ENCODE peak calls at places on chromosomes 4 and X, in six cellular contexts. K is endothelial cell of umbilical vein, Q is HepG2, O is GM12878, D is K562, Z is A549. T is an unnamed sample.
A peak's percentile ranks its signal among the peaks of the same experiment; 100 is the strongest.

GRCh38 chr4:123506311-123506685 is 109.7 kb downstream of the SPRY1 start:
- DNase-seq in O (no peak), D (no peak), K (no peak), Z (no peak), Q (no peak), T (no peak)

GRCh38 chr4:74365761-74366160 is 816 bp downstream of the EREG start:
- DNase-seq in Z (no peak), K (peak; percentile 27), Q (no peak), O (no peak), D (no peak), T (no peak)

GRCh38 chr4:70892086-70892769 is 9.9 kb upstream of the MOB1B start:
- DNase-seq in K (no peak), D (no peak), Q (no peak), O (no peak), Z (no peak), T (peak; percentile 84)

GRCh38 chrX:103889216-103889615 is 57.2 kb upstream of the RAB9B start:
- DNase-seq in O (no peak), Z (no peak), D (no peak), Q (no peak), K (no peak), T (no peak)

GRCh38 chrX:112931478-112931877 is 90.8 kb upstream of the AMOT start:
- DNase-seq in D (no peak), O (no peak), Z (no peak), K (no peak), Q (no peak), T (no peak)

GRCh38 chrX:110341189-110342035 is 17.2 kb upstream of the RTL9 start:
- DNase-seq in K (no peak), D (no peak), Q (no peak), O (no peak), Z (peak; percentile 42), T (peak; percentile 81)

GRCh38 chrX:97524997-97525396 is 641.3 kb downstream of the RPA4 start:
- DNase-seq in D (no peak), K (peak; percentile 75), Q (no peak), O (no peak), Z (no peak), T (no peak)

GRCh38 chr4:118032691-118033090 is 1.6 kb upstream of the NDST3 start:
- DNase-seq in O (no peak), Z (peak; percentile 3), K (peak; percentile 2), Q (no peak), D (no peak), T (no peak)

GRCh38 chrX:135480076-135480475 is 40.4 kb upstream of the INTS6L start:
- DNase-seq in Q (no peak), D (no peak), K (no peak), Z (no peak), O (no peak), T (no peak)

GRCh38 chr4:16532240-16532990 is 306.1 kb upstream of the TAPT1 start:
- DNase-seq in Z (no peak), Q (no peak), K (peak; percentile 96), O (no peak), D (no peak), T (peak; percentile 13)

GRCh38 chr4:81355136-81355535 is 116.6 kb downstream of the RASGEF1B start:
- DNase-seq in K (no peak), O (no peak), Q (no peak), Z (no peak), D (no peak), T (no peak)

GRCh38 chr4:185541251-185541671 is 6.0 kb upstream of the PDLIM3 start:
- DNase-seq in K (peak; percentile 81), Q (no peak), O (no peak), Z (no peak), D (no peak), T (no peak)

GRCh38 chr4:155972098-155972497 is 18.4 kb upstream of the CTSO start:
- DNase-seq in D (no peak), Q (no peak), Z (peak; percentile 35), K (no peak), O (peak; percentile 8), T (peak; percentile 23)

GRCh38 chrX:100872161-100872560 is 2.0 kb downstream of the NOX1 start:
- DNase-seq in Q (no peak), K (no peak), O (no peak), D (no peak), Z (peak; percentile 19), T (no peak)

GRCh38 chrX:2401590-2402360 is 99.0 kb downstream of the DHRSX start:
- DNase-seq in Q (peak; percentile 94), D (no peak), Z (no peak), O (no peak), K (no peak), T (no peak)

GRCh38 chr4:114598191-114599121 is at the start of gene UGT8:
- DNase-seq in D (peak; percentile 49), O (no peak), K (peak; percentile 11), Z (peak; percentile 5), Q (no peak), T (peak; percentile 8)

GRCh38 chrX:149504226-149504914 is 736 bp downstream of the IDS start:
- DNase-seq in D (peak; percentile 39), Q (no peak), Z (peak; percentile 78), O (no peak), K (no peak), T (peak; percentile 39)

GRCh38 chr4:128427832-128428366 is 140.3 kb upstream of the PGRMC2 start:
- DNase-seq in Z (peak; percentile 94), K (peak; percentile 48), O (no peak), Q (peak; percentile 66), D (peak; percentile 33), T (peak; percentile 43)

GRCh38 chrX:41605144-41605543 is 83.6 kb upstream of the GPR34 start:
- DNase-seq in O (no peak), Q (no peak), Z (no peak), D (no peak), K (no peak), T (no peak)

GRCh38 chr4:73726000-73726399 is 14.4 kb upstream of the CXCL8 start:
- DNase-seq in Z (peak; percentile 75), K (peak; percentile 88), D (no peak), O (no peak), Q (no peak), T (no peak)

GRCh38 chr4:66404149-66404548 is 733.9 kb upstream of the EPHA5 start:
- DNase-seq in Q (no peak), O (no peak), K (no peak), Z (no peak), D (no peak), T (no peak)

GRCh38 chr4:3364634-3365314 is 72.0 kb downstream of the RGS12 start:
- DNase-seq in Z (no peak), Q (no peak), O (no peak), K (no peak), D (no peak), T (no peak)

GRCh38 chr4:100461796-100462195 is 56.0 kb downstream of the EMCN start:
- DNase-seq in Z (peak; percentile 34), Q (no peak), O (no peak), D (no peak), K (no peak), T (no peak)
- TF ChIP-seq CTCF in Z (no peak), Q (no peak), O (no peak), D (no peak), K (no peak), T (no peak)

DNA sequence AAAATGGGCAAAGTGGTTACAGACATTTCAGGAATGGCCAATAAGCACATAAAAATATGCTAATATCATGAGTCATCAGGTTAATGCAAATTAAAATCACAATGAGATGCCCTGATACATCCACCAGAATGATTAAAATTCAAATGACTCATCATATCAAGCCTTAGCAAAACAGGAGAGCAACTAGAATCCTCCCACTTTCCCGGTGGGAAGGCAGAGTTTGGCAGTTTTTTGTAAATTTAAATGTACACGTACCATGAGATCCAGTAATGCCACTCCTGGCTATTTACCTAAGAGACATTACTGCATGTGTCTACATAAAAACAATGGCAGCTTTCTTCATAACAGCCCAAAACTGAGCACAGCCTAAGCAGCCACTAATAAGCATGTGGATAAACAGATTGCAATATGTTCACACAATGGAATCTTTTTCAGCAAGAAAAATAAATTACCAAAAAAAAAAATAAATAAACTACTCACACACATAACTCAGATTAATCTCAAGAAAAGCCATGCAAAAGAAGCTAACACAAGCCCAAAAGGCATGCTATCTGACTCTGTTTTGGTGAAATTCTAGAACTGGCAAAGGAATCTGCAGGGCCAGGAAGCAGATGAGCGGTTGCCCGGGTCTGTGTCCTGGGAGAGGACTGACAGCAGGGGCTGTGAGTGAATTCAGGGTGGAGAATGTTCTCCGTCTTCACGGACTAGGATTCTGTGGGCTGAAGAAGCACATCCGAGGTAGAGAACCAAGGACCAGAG is 48.8 kb downstream of the AFAP1 start:
- DNase-seq in D (no peak), Q (peak; percentile 56), O (no peak), K (peak; percentile 88), Z (peak; percentile 57), T (no peak)
- TF ChIP-seq MYC in D (no peak), Q (no peak), O (no peak), K (no peak), Z (no peak), T (no peak)

DNA sequence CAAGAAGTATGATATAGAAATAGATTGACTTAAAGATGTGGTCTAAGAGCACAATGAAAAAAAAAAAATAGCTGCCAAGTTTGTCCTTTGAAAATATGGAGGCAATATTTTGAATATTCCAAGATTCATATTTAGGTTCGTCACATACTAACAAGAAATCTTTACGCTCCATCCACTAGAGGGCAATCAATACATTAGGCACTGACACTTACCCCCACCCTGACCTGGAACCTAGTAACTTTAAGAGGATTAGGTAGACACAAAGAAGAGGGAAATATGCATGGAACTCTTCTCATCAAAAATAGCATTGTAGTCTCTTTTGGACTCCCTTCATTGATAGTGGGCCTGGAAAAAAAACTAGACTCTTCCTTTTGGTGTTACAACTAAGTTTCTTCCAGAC is 1108.1 kb downstream of the PCDH19 start:
- DNase-seq in K (no peak), D (no peak), Z (peak; percentile 19), O (no peak), Q (peak; percentile 5), T (peak; percentile 38)
- TF ChIP-seq CTCF in K (no peak), D (no peak), Z (peak; percentile 21), O (peak; percentile 34), Q (peak; percentile 35), T (peak; percentile 22)

GRCh38 chr4:89641367-89641687 is 195.6 kb downstream of the SNCA start:
- DNase-seq in Q (no peak), K (peak; percentile 44), D (no peak), O (no peak), Z (no peak), T (no peak)

GRCh38 chr4:89639395-89639794 is 197.6 kb downstream of the SNCA start:
- DNase-seq in K (no peak), Q (no peak), Z (no peak), O (no peak), D (no peak), T (no peak)

GRCh38 chr4:89645512-89645911 is 191.4 kb downstream of the SNCA start:
- DNase-seq in D (no peak), Q (peak; percentile 66), Z (no peak), O (no peak), K (no peak), T (no peak)

DNA sequence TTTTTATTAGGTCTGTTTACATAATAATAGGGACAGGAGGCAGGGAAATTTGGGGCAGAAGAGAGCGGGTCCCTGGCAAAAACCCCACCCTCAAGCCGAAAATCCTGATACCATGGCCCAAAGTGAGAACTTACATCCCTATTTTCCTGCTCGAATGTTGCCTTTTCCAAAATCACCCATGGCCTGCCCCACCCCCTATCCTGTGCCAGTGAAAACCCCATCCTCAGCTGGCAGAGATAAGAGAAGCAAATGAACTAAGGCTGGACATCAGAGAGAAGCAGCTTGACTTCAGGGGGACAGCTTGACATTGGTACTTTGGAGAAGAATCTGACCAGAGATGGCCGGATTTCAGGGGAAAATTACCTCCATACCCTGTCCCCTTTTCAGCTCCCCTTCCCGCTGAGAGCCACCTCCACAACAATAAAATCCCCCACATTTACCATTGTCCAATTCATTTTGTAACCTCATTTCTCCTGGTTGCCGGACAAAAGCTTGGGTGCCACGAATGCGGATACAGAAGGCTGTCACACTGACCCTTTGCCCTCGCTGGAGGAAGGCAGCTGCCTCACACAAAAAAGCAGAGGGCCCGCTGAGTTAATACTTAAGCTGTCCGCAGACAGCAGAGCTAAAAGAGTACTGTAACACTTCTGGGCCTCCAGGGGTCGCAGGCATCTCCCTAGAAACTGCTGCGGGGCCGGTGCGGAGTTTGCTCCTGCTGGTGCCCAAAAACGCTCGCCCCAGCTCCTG is 196.2 kb downstream of the SNCA start:
- DNase-seq in D (peak; percentile 6), O (no peak), Z (peak; percentile 63), Q (peak; percentile 80), K (no peak), T (peak; percentile 19)
- TF ChIP-seq MYC in D (no peak), O (no peak), Z (no peak), Q (no peak), K (no peak), T (no peak)

T was measured in NB4.